ENCODE peak calls at places on chromosomes 4 and X, in seven cellular contexts. A, R, Y, J, Z, S and W are unnamed samples.

GRCh38 chrX:102934624-102935023 is 2.4 kb upstream of the RAB40AL start:
- DNase-seq in A (peak; percentile 6), R (peak; percentile 18), Y (no peak), J (peak; percentile 5), Z (no peak), S (no peak), W (peak; percentile 14)

GRCh38 chr4:134327274-134328122 is 125.9 kb upstream of the PABPC4L start:
- DNase-seq in A (no peak), R (peak; percentile 45), Y (no peak), J (no peak), Z (peak; percentile 50), S (no peak), W (no peak)

GRCh38 chrX:129743835-129744234 is 5.1 kb downstream of the XPNPEP2 start:
- DNase-seq in A (no peak), R (no peak), Y (no peak), J (no peak), Z (no peak), S (no peak), W (no peak)

GRCh38 chrX:18758166-18758932 is 50.9 kb downstream of the PPEF1 start:
- DNase-seq in A (peak; percentile 4), R (no peak), Y (no peak), J (no peak), Z (no peak), S (no peak), W (no peak)

GRCh38 chr4:67918428-67918827 is 34.6 kb upstream of the TMPRSS11D start:
- DNase-seq in A (peak; percentile 18), R (no peak), Y (no peak), J (no peak), Z (no peak), S (no peak), W (no peak)

GRCh38 chr4:100988876-100989275 is 358.4 kb downstream of the PPP3CA start:
- DNase-seq in A (no peak), R (no peak), Y (no peak), J (no peak), Z (no peak), S (no peak), W (no peak)

GRCh38 chr4:85478576-85478975 is 3.6 kb downstream of the ARHGAP24 start:
- DNase-seq in A (no peak), R (no peak), Y (no peak), J (no peak), Z (no peak), S (no peak), W (no peak)

GRCh38 chr4:67332627-67333026 is 212.7 kb downstream of the CENPC start:
- DNase-seq in A (peak; percentile 27), R (peak; percentile 15), Y (no peak), J (no peak), Z (no peak), S (no peak), W (peak; percentile 37)

GRCh38 chr4:86178216-86178615 is 181.6 kb downstream of the MAPK10 start:
- DNase-seq in A (no peak), R (no peak), Y (no peak), J (no peak), Z (no peak), S (no peak), W (no peak)

GRCh38 chr4:72569719-72570235 is 756 bp upstream of the ADAMTS3 start:
- DNase-seq in A (no peak), R (no peak), Y (no peak), J (no peak), Z (peak; percentile 37), S (no peak), W (peak; percentile 26)

GRCh38 chr4:184177271-184177670 is 40.4 kb downstream of the ENPP6 start:
- DNase-seq in A (no peak), R (no peak), Y (no peak), J (no peak), Z (no peak), S (no peak), W (no peak)

GRCh38 chrX:68980906-68981616 is 152.2 kb downstream of the EFNB1 start:
- DNase-seq in A (no peak), R (peak; percentile 0), Y (no peak), J (no peak), Z (no peak), S (no peak), W (no peak)

GRCh38 chrX:52574416-52575275 is 57.8 kb upstream of the XAGE1B start:
- DNase-seq in A (peak; percentile 76), R (peak; percentile 31), Y (no peak), J (no peak), Z (no peak), S (no peak), W (peak; percentile 23)

GRCh38 chrX:136691028-136691809 is 43.3 kb downstream of the CD40LG start:
- DNase-seq in A (no peak), R (no peak), Y (no peak), J (no peak), Z (no peak), S (no peak), W (no peak)

GRCh38 chrX:38881727-38882126 is 80.5 kb downstream of the MID1IP1 start:
- DNase-seq in A (no peak), R (no peak), Y (no peak), J (no peak), Z (no peak), S (no peak), W (no peak)

GRCh38 chr4:109930872-109931271 is 18.2 kb downstream of the EGF start:
- DNase-seq in A (no peak), R (no peak), Y (no peak), J (no peak), Z (no peak), S (no peak), W (no peak)

GRCh38 chr4:110091426-110091825 is 107.0 kb downstream of the ELOVL6 start:
- DNase-seq in A (no peak), R (no peak), Y (no peak), J (no peak), Z (no peak), S (no peak), W (no peak)

GRCh38 chr4:61511716-61512488 is 311.8 kb downstream of the ADGRL3 start:
- DNase-seq in A (no peak), R (no peak), Y (no peak), J (no peak), Z (no peak), S (no peak), W (no peak)

GRCh38 chr4:81454498-81454897 is 17.2 kb downstream of the RASGEF1B start:
- DNase-seq in A (no peak), R (peak; percentile 35), Y (no peak), J (no peak), Z (no peak), S (no peak), W (no peak)

GRCh38 chrX:64842492-64842891 is 133.8 kb downstream of the ZC4H2 start:
- DNase-seq in A (no peak), R (no peak), Y (no peak), J (no peak), Z (no peak), S (no peak), W (no peak)

GRCh38 chr4:142850478-142850877 is 4.4 kb upstream of the INPP4B start:
- DNase-seq in A (peak; percentile 15), R (no peak), Y (no peak), J (no peak), Z (no peak), S (no peak), W (peak; percentile 16)

GRCh38 chr4:36399762-36400353 is 118.4 kb downstream of the DTHD1 start:
- DNase-seq in A (peak; percentile 15), R (no peak), Y (no peak), J (peak; percentile 39), Z (no peak), S (no peak), W (peak; percentile 14)
- TF ChIP-seq CTCF in A (peak; percentile 75), R (peak; percentile 17), Y (peak; percentile 77), J (peak; percentile 96), Z (peak; percentile 53), S (peak; percentile 49), W (peak; percentile 56)

DNA sequence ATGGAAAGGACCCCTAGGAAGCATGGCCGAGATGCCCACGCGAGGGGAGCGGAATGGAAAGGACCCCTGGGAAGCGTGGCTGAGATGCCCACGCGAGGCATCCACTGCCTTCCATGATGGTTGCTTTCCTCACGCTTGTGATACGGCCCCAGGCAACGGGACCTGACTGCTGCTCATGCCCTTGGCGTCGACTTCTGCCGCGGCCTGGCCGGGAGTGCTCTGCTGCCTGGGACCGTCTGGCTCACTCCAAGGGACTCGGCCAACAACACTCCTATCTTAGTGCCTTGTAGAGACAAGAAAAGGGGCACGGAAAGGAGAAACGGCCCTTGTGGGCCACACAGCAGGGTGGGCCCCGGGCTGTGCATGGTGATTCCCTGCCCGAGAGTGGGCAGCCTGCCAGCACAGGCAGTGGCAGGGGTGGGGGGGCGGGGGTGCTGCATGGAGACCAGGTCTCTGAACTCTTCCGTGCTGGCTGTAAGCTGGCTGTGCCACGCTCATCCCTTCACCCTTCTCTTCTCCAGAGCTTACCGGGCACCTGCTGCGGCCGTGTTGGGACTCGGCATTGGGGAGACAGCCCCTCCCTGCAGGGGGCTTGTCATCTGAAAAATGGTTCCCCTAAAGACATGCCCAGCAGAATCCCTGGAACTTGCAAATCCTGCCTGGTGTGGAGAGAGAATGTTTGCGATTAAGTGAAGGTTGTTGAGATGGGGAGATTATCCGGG is 38.6 kb upstream of the HMX1 start:
- DNase-seq in A (no peak), R (no peak), Y (peak; percentile 23), J (no peak), Z (peak; percentile 58), S (no peak), W (peak; percentile 6)
- H3K27me3 ChIP-seq in A (peaks cover 57% of the 10 kb centered on the region), R (peaks cover 73% of the 10 kb centered on the region), Y (no peaks in the 10 kb centered on the region), J (no peaks in the 10 kb centered on the region), Z (no peaks in the 10 kb centered on the region), S (no peaks in the 10 kb centered on the region), W (no peaks in the 10 kb centered on the region)

GRCh38 chr4:6684656-6685055 is 9.0 kb upstream of the S100P start:
- DNase-seq in A (no peak), R (no peak), Y (no peak), J (no peak), Z (no peak), S (no peak), W (no peak)
- H3K9me3 ChIP-seq in A (no peaks in the 10 kb centered on the region), R (no peaks in the 10 kb centered on the region), Y (no peaks in the 10 kb centered on the region), J (peaks cover 9% of the 10 kb centered on the region), Z (no peaks in the 10 kb centered on the region), S (no peaks in the 10 kb centered on the region), W (no peaks in the 10 kb centered on the region)

GRCh38 chr4:3451956-3452355 is 10.2 kb downstream of the HGFAC start:
- DNase-seq in A (no peak), R (no peak), Y (no peak), J (no peak), Z (no peak), S (no peak), W (no peak)

GRCh38 chr4:3450643-3451042 is 8.9 kb downstream of the HGFAC start:
- DNase-seq in A (no peak), R (no peak), Y (no peak), J (no peak), Z (no peak), S (no peak), W (no peak)

GRCh38 chr4:3449574-3450534 is 8.1 kb downstream of the HGFAC start:
- DNase-seq in A (no peak), R (no peak), Y (no peak), J (no peak), Z (peak; percentile 71), S (no peak), W (no peak)

GRCh38 chr4:3449047-3449573 is 7.3 kb downstream of the HGFAC start:
- DNase-seq in A (no peak), R (no peak), Y (no peak), J (no peak), Z (no peak), S (no peak), W (no peak)

DNA sequence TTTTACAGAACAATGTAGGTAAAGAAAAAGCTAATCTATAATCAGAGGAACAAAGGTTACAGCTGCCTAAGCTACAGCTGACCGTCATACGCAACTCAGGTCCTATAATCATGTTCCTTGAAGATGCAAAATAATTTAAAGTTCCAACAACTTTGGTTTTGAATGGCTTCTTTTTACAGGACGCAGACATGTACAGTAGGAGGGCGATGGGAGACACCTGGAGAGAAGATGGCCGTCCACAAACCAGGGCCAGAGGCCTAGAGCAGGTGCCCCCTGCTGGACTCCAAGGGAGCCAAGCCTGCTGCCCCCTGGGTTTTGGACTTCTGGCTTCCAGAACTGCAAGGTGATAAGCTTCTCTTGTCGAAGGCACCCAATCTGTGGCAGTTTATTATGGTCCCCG is 10.6 kb downstream of the HGFAC start:
- DNase-seq in A (peak; percentile 50), R (peak; percentile 73), Y (no peak), J (no peak), Z (peak; percentile 37), S (no peak), W (peak; percentile 63)
- TF ChIP-seq CTCF in A (peak; percentile 50), R (peak; percentile 88), Y (peak; percentile 34), J (no peak), Z (no peak), S (no peak), W (peak; percentile 86)